ENCODE peak calls at places on chromosomes 1 and 21, in nine cellular contexts. K is K562, U is A549, P is ovary, J is tibial nerve, A is suprapubic skin, H is stomach, L is upper lobe of left lung, M is sigmoid colon. R is an unnamed sample.

GRCh38 chr1:92980732-92981647 is 19.7 kb upstream of the DIPK1A start:
- DNase-seq in K (no peak), U (no peak), P (no peak), J (no peak), A (no peak), H (no peak), L (no peak), M (no peak), R (no peak)

GRCh38 chr1:203361843-203362524 is 11.1 kb upstream of the FMOD start:
- DNase-seq in K (no peak), U (no peak), P (peak; percentile 9), J (no peak), A (no peak), H (no peak), L (no peak), M (no peak), R (no peak)

GRCh38 chr1:43565600-43566360 is 35.1 kb downstream of the PTPRF start:
- DNase-seq in K (peak; percentile 93), U (no peak), P (peak; percentile 72), J (no peak), A (no peak), H (peak; percentile 55), L (peak; percentile 92), M (peak; percentile 74), R (peak; percentile 41)

GRCh38 chr1:20742671-20743070 is 10.2 kb upstream of the SH2D5 start:
- DNase-seq in K (no peak), U (no peak), P (no peak), J (no peak), A (no peak), H (no peak), L (no peak), M (no peak), R (no peak)

GRCh38 chr1:192080671-192081070 is 77.6 kb upstream of the RGS18 start:
- DNase-seq in K (no peak), U (no peak), P (no peak), J (no peak), A (no peak), H (no peak), L (no peak), M (no peak), R (no peak)

GRCh38 chr21:31352841-31353240 is 8.8 kb upstream of the TIAM1 start:
- DNase-seq in K (no peak), U (no peak), P (no peak), J (no peak), A (no peak), H (no peak), L (no peak), M (no peak), R (no peak)

GRCh38 chr1:167258858-167259257 is 38.2 kb downstream of the POU2F1 start:
- DNase-seq in K (no peak), U (no peak), P (no peak), J (no peak), A (no peak), H (no peak), L (no peak), M (peak; percentile 67), R (no peak)

GRCh38 chr1:198726455-198726854 is 87.6 kb downstream of the PTPRC start:
- DNase-seq in K (no peak), U (no peak), P (no peak), J (no peak), A (no peak), H (no peak), L (no peak), M (no peak), R (no peak)

GRCh38 chr1:248696261-248696660 is 6.3 kb downstream of the OR14I1 start:
- DNase-seq in K (no peak), U (peak; percentile 14), P (no peak), J (no peak), A (no peak), H (peak; percentile 38), L (no peak), M (no peak), R (peak; percentile 48)

GRCh38 chr1:219124163-219124562 is 49.5 kb upstream of the LYPLAL1 start:
- DNase-seq in K (no peak), U (no peak), P (no peak), J (peak; percentile 23), A (no peak), H (no peak), L (no peak), M (no peak), R (no peak)

GRCh38 chr1:167367705-167368104 is 147.0 kb downstream of the POU2F1 start:
- DNase-seq in K (no peak), U (no peak), P (no peak), J (no peak), A (no peak), H (no peak), L (no peak), M (no peak), R (no peak)

GRCh38 chr21:37532868-37533780 is 166.6 kb downstream of the DYRK1A start:
- DNase-seq in K (peak; percentile 58), U (peak; percentile 41), P (no peak), J (no peak), A (peak; percentile 51), H (peak; percentile 63), L (peak; percentile 70), M (no peak), R (no peak)

GRCh38 chr1:207672525-207673130 is 27.7 kb downstream of the CR1L start:
- DNase-seq in K (peak; percentile 61), U (peak; percentile 27), P (no peak), J (no peak), A (no peak), H (peak; percentile 35), L (no peak), M (no peak), R (peak; percentile 25)

GRCh38 chr1:55854911-55855310 is 639.7 kb upstream of the USP24 start:
- DNase-seq in K (no peak), U (no peak), P (no peak), J (no peak), A (no peak), H (no peak), L (no peak), M (no peak), R (no peak)

GRCh38 chr1:201229771-201230635 is 39.4 kb downstream of the IGFN1 start:
- DNase-seq in K (no peak), U (no peak), P (no peak), J (no peak), A (no peak), H (no peak), L (no peak), M (no peak), R (no peak)

GRCh38 chr1:24236170-24237045 is 49.3 kb upstream of the IFNLR1 start:
- DNase-seq in K (no peak), U (peak; percentile 36), P (no peak), J (no peak), A (no peak), H (peak; percentile 43), L (peak; percentile 38), M (no peak), R (peak; percentile 9)

GRCh38 chr1:212608956-212609700 is 567 bp downstream of the ATF3 start:
- DNase-seq in K (peak; percentile 67), U (peak; percentile 41), P (peak; percentile 66), J (peak; percentile 23), A (peak; percentile 78), H (peak; percentile 57), L (peak; percentile 93), M (peak; percentile 80), R (peak; percentile 61)

GRCh38 chr1:150065184-150065871 is 2.2 kb upstream of the VPS45 start:
- DNase-seq in K (no peak), U (no peak), P (no peak), J (no peak), A (no peak), H (no peak), L (no peak), M (no peak), R (no peak)

GRCh38 chr1:173426057-173426456 is 51.1 kb upstream of the PRDX6 start:
- DNase-seq in K (no peak), U (no peak), P (no peak), J (no peak), A (no peak), H (no peak), L (no peak), M (no peak), R (peak; percentile 70)

GRCh38 chr1:231460614-231461013 is 38.5 kb upstream of the EGLN1 start:
- DNase-seq in K (no peak), U (no peak), P (no peak), J (no peak), A (no peak), H (no peak), L (no peak), M (no peak), R (peak; percentile 11)

GRCh38 chr1:23177031-23177430 is 8.4 kb upstream of the LUZP1 start:
- DNase-seq in K (no peak), U (no peak), P (no peak), J (no peak), A (no peak), H (no peak), L (no peak), M (no peak), R (no peak)

GRCh38 chr1:10692401-10693021 is 103.9 kb downstream of the CASZ1 start:
- DNase-seq in K (peak; percentile 72), U (peak; percentile 50), P (no peak), J (no peak), A (no peak), H (peak; percentile 77), L (no peak), M (no peak), R (peak; percentile 86)

GRCh38 chr1:30754684-30755171 is 2.8 kb downstream of the LAPTM5 start:
- DNase-seq in K (no peak), U (no peak), P (no peak), J (no peak), A (no peak), H (no peak), L (no peak), M (no peak), R (no peak)

GRCh38 chr1:209805341-209805781 is 581 bp downstream of the IRF6 start:
- DNase-seq in K (no peak), U (no peak), P (no peak), J (no peak), A (no peak), H (peak; percentile 34), L (peak; percentile 41), M (no peak), R (peak; percentile 46)
- TF ChIP-seq EP300 in K (no peak), U (no peak), P (no peak), J (no peak), A (no peak), H (no peak), L (no peak), M (no peak), R (no peak)

GRCh38 chr1:40532844-40533424 is 1.5 kb downstream of the ZNF684 start:
- DNase-seq in K (peak; percentile 53), U (peak; percentile 33), P (no peak), J (peak; percentile 29), A (no peak), H (no peak), L (no peak), M (no peak), R (peak; percentile 21)
- TF ChIP-seq CTCF in K (peak; percentile 82), U (peak; percentile 24), P (no peak), J (peak; percentile 42), A (peak; percentile 44), H (no peak), L (peak; percentile 46), M (peak; percentile 36), R (peak; percentile 57)

GRCh38 chr21:25360593-25360992 is 246.7 kb downstream of the MRPL39 start:
- DNase-seq in K (no peak), U (no peak), P (no peak), J (no peak), A (no peak), H (no peak), L (no peak), M (no peak), R (no peak)
- TF ChIP-seq EP300 in K (no peak), U (no peak), P (no peak), J (no peak), A (no peak), H (no peak), L (no peak), M (no peak), R (no peak)

GRCh38 chr1:205210876-205211838 is at the start of gene DSTYK:
- DNase-seq in K (peak; percentile 95), U (peak; percentile 97), P (peak; percentile 95), J (peak; percentile 90), A (peak; percentile 97), H (peak; percentile 92), L (peak; percentile 95), M (peak; percentile 98), R (peak; percentile 93)
- TF ChIP-seq CTCF in K (no peak), U (peak; percentile 6), P (no peak), J (peak; percentile 22), A (no peak), H (no peak), L (no peak), M (no peak), R (no peak)

R was measured in transverse colon.